ENCODE peak calls at places on chromosomes 13 and 19, in six cellular contexts. C is GM23248, G is HCT116, F is astrocyte, Y is DND-41, A is mesenchymal stem cell. D is an unnamed sample.

GRCh38 chr13:44104969-44105368 is 225.3 kb downstream of the LACC1 start:
- DNase-seq in C (no peak), G (no peak), F (no peak), Y (no peak), A (no peak), D (no peak)

GRCh38 chr19:55257461-55258411 is 1.1 kb downstream of the PPP6R1 start:
- DNase-seq in C (peak), G (no peak), F (no peak), Y (peak), A (peak), D (no peak)

GRCh38 chr13:97408938-97409337 is 25.0 kb upstream of the RAP2A start:
- DNase-seq in C (no peak), G (no peak), F (no peak), Y (no peak), A (no peak), D (no peak)

GRCh38 chr19:33194527-33194883 is 375 bp downstream of the LRP3 start:
- DNase-seq in C (peak), G (no peak), F (no peak), Y (no peak), A (peak), D (no peak)

GRCh38 chr19:11405846-11406643 is 13.1 kb downstream of the RGL3 start:
- DNase-seq in C (no peak), G (no peak), F (no peak), Y (no peak), A (no peak), D (no peak)

GRCh38 chr19:19568802-19569756 is 31.0 kb downstream of the CILP2 start:
- DNase-seq in C (peak), G (no peak), F (peak), Y (no peak), A (no peak), D (no peak)

GRCh38 chr13:30394798-30395191 is 27.5 kb upstream of the UBE2L5 start:
- DNase-seq in C (peak), G (no peak), F (no peak), Y (no peak), A (peak), D (no peak)

GRCh38 chr13:73338389-73338788 is 279.6 kb downstream of the KLF5 start:
- DNase-seq in C (peak), G (no peak), F (no peak), Y (no peak), A (peak), D (no peak)

GRCh38 chr19:11982526-11982925 is 17.7 kb downstream of the ZNF763 start:
- DNase-seq in C (peak), G (no peak), F (no peak), Y (no peak), A (no peak), D (no peak)

GRCh38 chr13:41652735-41653361 is 195.5 kb downstream of the RGCC start:
- DNase-seq in C (peak), G (peak), F (no peak), Y (peak), A (peak), D (peak)

GRCh38 chr13:27329210-27329609 is 58.6 kb downstream of the RASL11A start:
- DNase-seq in C (no peak), G (no peak), F (no peak), Y (no peak), A (no peak), D (no peak)

GRCh38 chr13:24716011-24716410 is 35.8 kb downstream of the ATP12A start:
- DNase-seq in C (no peak), G (no peak), F (no peak), Y (no peak), A (no peak), D (no peak)

GRCh38 chr19:56383826-56384605 is 9.3 kb downstream of the ZNF582 start:
- DNase-seq in C (peak), G (no peak), F (no peak), Y (no peak), A (no peak), D (no peak)

GRCh38 chr19:45149129-45149528 is 11.7 kb downstream of the NKPD1 start:
- DNase-seq in C (no peak), G (no peak), F (no peak), Y (no peak), A (no peak), D (no peak)

GRCh38 chr13:37616131-37616530 is 17.6 kb upstream of the POSTN start:
- DNase-seq in C (no peak), G (no peak), F (peak), Y (no peak), A (peak), D (no peak)

GRCh38 chr19:44512326-44513298 is 12.3 kb upstream of the ZNF180 start:
- DNase-seq in C (peak), G (peak), F (peak), Y (peak), A (peak), D (no peak)

GRCh38 chr13:107205318-107206112 is 637.6 kb upstream of the ARGLU1 start:
- DNase-seq in C (peak), G (no peak), F (peak), Y (peak), A (peak), D (no peak)

GRCh38 chr13:36242761-36243160 is 28.4 kb upstream of the SOHLH2 start:
- DNase-seq in C (no peak), G (no peak), F (no peak), Y (no peak), A (no peak), D (no peak)

GRCh38 chr13:106109391-106109791 is 426.1 kb downstream of the EFNB2 start:
- DNase-seq in C (peak), G (no peak), F (peak), Y (no peak), A (no peak), D (no peak)

GRCh38 chr19:5851302-5851701 is at the start of gene FUT3:
- DNase-seq in C (no peak), G (no peak), F (no peak), Y (no peak), A (no peak), D (no peak)

GRCh38 chr19:532578-533484 is 1.3 kb downstream of the CDC34 start:
- DNase-seq in C (peak), G (peak), F (peak), Y (peak), A (peak), D (no peak)

GRCh38 chr13:109383683-109384082 is 402.7 kb downstream of the IRS2 start:
- DNase-seq in C (peak), G (no peak), F (peak), Y (no peak), A (peak), D (no peak)

GRCh38 chr13:113638806-113639205 is 19.2 kb downstream of the ATP4B start:
- DNase-seq in C (no peak), G (no peak), F (no peak), Y (no peak), A (no peak), D (no peak)

GRCh38 chr19:46118136-46118535 is 6.4 kb downstream of the IGFL3 start:
- DNase-seq in C (no peak), G (no peak), F (peak), Y (no peak), A (no peak), D (no peak)

GRCh38 chr13:102136735-102137296 is 265.0 kb downstream of the FGF14 start:
- DNase-seq in C (peak), G (no peak), F (peak), Y (no peak), A (no peak), D (no peak)

GRCh38 chr13:56317839-56318238 is 822.9 kb upstream of the PRR20A start:
- DNase-seq in C (no peak), G (no peak), F (no peak), Y (no peak), A (no peak), D (no peak)

GRCh38 chr19:45066921-45067661 is 9.2 kb downstream of the ZNF296 start:
- DNase-seq in C (no peak), G (no peak), F (no peak), Y (no peak), A (no peak), D (no peak)

GRCh38 chr19:743168-743687 is 7.7 kb upstream of the MISP start:
- DNase-seq in C (no peak), G (no peak), F (no peak), Y (no peak), A (no peak), D (no peak)

GRCh38 chr13:95275322-95276118 is 25.7 kb downstream of the ABCC4 start:
- DNase-seq in C (no peak), G (no peak), F (peak), Y (no peak), A (peak), D (no peak)

GRCh38 chr13:49636705-49637104 is 8.4 kb downstream of the ARL11 start:
- DNase-seq in C (no peak), G (no peak), F (no peak), Y (no peak), A (no peak), D (no peak)
- H3K27ac ChIP-seq in C (no peak), G (no peak), F (no peak), Y (no peak), A (no peak), D (no peak)

GRCh38 chr19:17564783-17565182 is 9.3 kb downstream of the COLGALT1 start:
- DNase-seq in C (no peak), G (no peak), F (no peak), Y (no peak), A (no peak), D (no peak)
- H3K9ac ChIP-seq in C (no peak), G (no peak), F (no peak), Y (no peak), A (no peak), D (no peak)

GRCh38 chr19:57560049-57560491 is 407 bp upstream of the ZNF550 start:
- DNase-seq in C (peak), G (no peak), F (peak), Y (no peak), A (no peak), D (no peak)
- H3K27ac ChIP-seq in C (peak), G (no peak), F (peak), Y (peak), A (no peak), D (no peak)

GRCh38 chr19:40775632-40776022 is 306 bp downstream of the MIA start:
- DNase-seq in C (no peak), G (no peak), F (no peak), Y (no peak), A (no peak), D (no peak)

GRCh38 chr19:40774916-40775631 is at the start of gene MIA:
- DNase-seq in C (no peak), G (no peak), F (no peak), Y (no peak), A (no peak), D (no peak)

GRCh38 chr19:40776364-40776763 is 1.0 kb downstream of the MIA start:
- DNase-seq in C (no peak), G (no peak), F (no peak), Y (no peak), A (no peak), D (no peak)

GRCh38 chr19:40768936-40769335 is 6.4 kb upstream of the MIA start:
- DNase-seq in C (no peak), G (no peak), F (no peak), Y (no peak), A (no peak), D (no peak)

GRCh38 chr19:40771101-40771539 is 4.2 kb upstream of the MIA start:
- DNase-seq in C (no peak), G (no peak), F (no peak), Y (peak), A (no peak), D (no peak)
- H3K9ac ChIP-seq in C (no peak), G (no peak), F (no peak), Y (no peak), A (no peak), D (no peak)